ENCODE peak calls at places on chromosomes 13 and 19, in seven cellular contexts. I is CD4-positive, alpha-beta T cell; X is A549; G is heart right ventricle; L is keratinocyte; D is upper lobe of right lung; N is left lung. A is an unnamed sample.

GRCh38 chr19:33868821-33869412 is 72.2 kb downstream of the KCTD15 start:
- DNase-seq in X (no peak), N (no peak), L (peak), G (peak), I (no peak), D (no peak), A (no peak)

GRCh38 chr13:40275155-40275554 is 391.3 kb downstream of the FOXO1 start:
- DNase-seq in D (no peak), L (no peak), G (no peak), X (no peak), N (no peak), I (no peak), A (no peak)

GRCh38 chr13:98202026-98202425 is 25.0 kb upstream of the RNF113B start:
- DNase-seq in X (no peak), D (no peak), N (no peak), L (no peak), I (no peak), G (peak), A (no peak)

GRCh38 chr19:15169541-15170285 is 31.1 kb downstream of the NOTCH3 start:
- DNase-seq in D (no peak), N (no peak), L (no peak), G (no peak), X (no peak), I (no peak), A (no peak)

GRCh38 chr13:97139704-97140103 is 82.4 kb upstream of the MBNL2 start:
- DNase-seq in N (no peak), D (no peak), I (no peak), X (no peak), G (no peak), L (no peak), A (no peak)

GRCh38 chr13:48842316-48842715 is 133.4 kb upstream of the FNDC3A start:
- DNase-seq in X (no peak), I (no peak), N (no peak), D (no peak), L (no peak), G (no peak), A (no peak)

GRCh38 chr13:98986226-98986846 is 8.5 kb upstream of the DOCK9 start:
- DNase-seq in L (no peak), X (no peak), D (no peak), G (no peak), N (no peak), I (no peak), A (no peak)

GRCh38 chr19:5220866-5221265 is 119.7 kb downstream of the PTPRS start:
- DNase-seq in L (no peak), N (no peak), X (no peak), G (no peak), I (no peak), D (no peak), A (no peak)

GRCh38 chr19:13689050-13689449 is 75.3 kb upstream of the MRI1 start:
- DNase-seq in G (no peak), I (no peak), X (no peak), L (no peak), D (no peak), N (no peak), A (no peak)

GRCh38 chr13:100798739-100799361 is 124.3 kb upstream of the TMTC4 start:
- DNase-seq in G (no peak), N (no peak), I (no peak), D (no peak), L (no peak), X (no peak), A (no peak)

GRCh38 chr19:9721861-9722260 is 46.7 kb downstream of the ZNF846 start:
- DNase-seq in D (no peak), N (no peak), I (no peak), L (no peak), G (no peak), X (no peak), A (peak)

GRCh38 chr19:41882568-41883462 is at the start of gene ARHGEF1:
- DNase-seq in I (peak), N (peak), L (no peak), D (peak), G (peak), X (peak), A (no peak)

GRCh38 chr13:63305641-63306133 is 1890.0 kb upstream of the PCDH20 start:
- DNase-seq in X (no peak), G (no peak), D (no peak), L (no peak), N (no peak), I (no peak), A (no peak)

GRCh38 chr19:41993612-41994483 is at the start of gene ATP1A3:
- DNase-seq in G (peak), X (peak), L (no peak), D (no peak), N (peak), I (peak), A (no peak)

GRCh38 chr13:107573184-107573583 is 642.2 kb downstream of the LIG4 start:
- DNase-seq in G (no peak), X (no peak), L (no peak), N (no peak), I (no peak), D (no peak), A (no peak)

GRCh38 chr13:51380269-51380668 is 40.8 kb downstream of the SERPINE3 start:
- DNase-seq in I (no peak), D (no peak), G (no peak), N (no peak), X (no peak), L (no peak), A (no peak)

DNA sequence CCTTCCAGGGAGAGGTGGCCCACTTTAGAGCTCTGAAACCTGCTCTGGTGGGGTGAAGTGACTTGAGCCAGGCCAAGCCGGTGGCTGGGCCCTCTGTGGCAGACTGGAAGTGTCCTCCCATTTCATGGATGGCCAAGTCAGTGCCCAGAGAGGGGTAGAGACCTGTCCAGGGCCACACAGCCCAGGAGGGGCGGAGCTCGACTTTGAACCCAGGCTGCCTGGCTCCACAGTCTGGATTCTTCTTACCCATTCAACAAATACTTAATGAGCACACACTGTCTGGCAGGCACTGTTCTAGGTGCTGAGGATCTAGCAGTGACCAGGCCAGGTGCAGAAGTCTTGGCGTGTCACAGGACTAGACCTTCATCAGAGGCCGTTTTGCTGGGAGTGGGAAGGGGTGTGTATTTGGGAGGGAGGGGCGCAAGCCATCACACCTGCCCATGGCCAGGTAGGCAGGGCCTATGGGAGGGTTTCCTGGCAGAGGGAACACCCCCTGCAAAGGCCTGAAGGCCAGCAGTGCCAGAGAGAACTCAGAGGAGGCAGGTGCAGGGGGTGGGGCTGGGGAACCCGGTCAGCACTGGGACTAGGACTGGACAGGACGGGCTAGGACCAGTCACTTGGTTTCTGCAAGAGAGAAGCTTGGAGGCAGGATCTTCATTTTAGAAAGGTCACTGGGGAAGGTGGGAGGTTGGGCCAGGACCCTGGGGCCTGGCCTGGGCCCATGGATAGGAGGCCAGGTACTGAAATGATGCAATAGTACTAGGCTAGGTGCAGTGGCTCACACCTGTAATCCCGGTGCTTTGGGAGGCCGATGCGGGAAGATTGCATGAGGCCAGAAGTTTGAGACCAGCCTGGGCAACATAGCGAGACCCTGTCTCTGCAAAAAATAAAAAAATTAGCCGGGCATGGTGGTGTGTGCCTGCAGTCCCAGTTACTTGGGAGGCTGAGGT is 31.8 kb downstream of the DNM2 start:
- DNase-seq in N (peak), L (no peak), X (no peak), D (peak), G (no peak), I (no peak), A (no peak)
- H3K27ac ChIP-seq in N (peak), L (peak), X (peak), D (peak), G (peak), I (peak), A (peak)

GRCh38 chr13:93767917-93768422 is 541.4 kb downstream of the GPC6 start:
- DNase-seq in D (no peak), G (no peak), X (no peak), I (no peak), N (no peak), L (no peak), A (no peak)

GRCh38 chr13:93771229-93771628 is 544.6 kb downstream of the GPC6 start:
- DNase-seq in N (no peak), X (no peak), G (no peak), D (no peak), I (no peak), L (no peak), A (no peak)

GRCh38 chr13:93769607-93770006 is 543.0 kb downstream of the GPC6 start:
- DNase-seq in L (no peak), I (no peak), X (no peak), G (no peak), N (no peak), D (no peak), A (no peak)

GRCh38 chr13:93767231-93767916 is 540.8 kb downstream of the GPC6 start:
- DNase-seq in I (no peak), D (no peak), G (no peak), X (no peak), N (no peak), L (no peak), A (no peak)

GRCh38 chr13:93769126-93769525 is 542.5 kb downstream of the GPC6 start:
- DNase-seq in X (no peak), G (no peak), N (no peak), L (no peak), D (no peak), I (no peak), A (no peak)
- H3K27ac ChIP-seq in X (no peak), G (no peak), N (no peak), L (no peak), D (no peak), I (no peak), A (no peak)

DNA sequence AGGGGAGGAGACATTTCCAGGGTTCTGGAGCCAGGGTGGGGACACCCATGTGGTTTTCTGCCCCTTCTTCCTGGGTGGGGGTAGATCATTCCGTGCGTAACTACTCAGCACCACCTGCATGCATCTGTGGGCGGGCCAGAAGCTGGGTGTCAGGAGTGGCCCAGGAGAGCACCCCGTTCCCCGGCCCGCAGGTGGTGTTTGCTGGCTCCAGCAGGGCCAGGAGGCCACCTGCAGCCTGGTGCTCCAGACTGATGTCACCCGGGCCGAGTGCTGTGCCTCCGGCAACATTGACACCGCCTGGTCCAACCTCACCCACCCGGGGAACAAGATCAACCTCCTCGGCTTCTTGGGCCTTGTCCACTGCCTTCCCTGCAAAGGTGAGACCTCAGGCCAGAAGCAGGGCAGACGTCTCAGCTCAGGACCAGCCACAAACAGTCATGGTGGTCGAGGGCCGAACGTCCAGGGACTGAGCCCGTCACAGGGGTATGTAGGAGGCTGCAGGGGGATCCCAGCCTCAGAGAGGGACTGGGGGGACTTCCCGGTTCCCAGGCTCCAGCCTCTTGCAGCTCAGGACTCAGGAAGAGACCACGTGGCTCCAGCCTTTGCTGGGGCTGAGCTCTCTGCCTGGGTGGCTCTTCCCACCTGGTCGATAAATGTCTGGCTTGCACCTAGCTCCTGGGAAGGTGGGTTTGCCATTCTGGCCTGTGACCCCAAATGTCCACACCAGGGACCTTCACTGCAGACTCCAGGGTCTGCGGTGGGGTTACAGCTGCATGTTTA is 1.6 kb downstream of the FSTL3 start:
- DNase-seq in X (peak), G (no peak), L (no peak), I (no peak), N (no peak), D (peak), A (no peak)
- H3K27ac ChIP-seq in X (peak), G (peak), L (peak), I (no peak), N (peak), D (peak), A (peak)

DNA sequence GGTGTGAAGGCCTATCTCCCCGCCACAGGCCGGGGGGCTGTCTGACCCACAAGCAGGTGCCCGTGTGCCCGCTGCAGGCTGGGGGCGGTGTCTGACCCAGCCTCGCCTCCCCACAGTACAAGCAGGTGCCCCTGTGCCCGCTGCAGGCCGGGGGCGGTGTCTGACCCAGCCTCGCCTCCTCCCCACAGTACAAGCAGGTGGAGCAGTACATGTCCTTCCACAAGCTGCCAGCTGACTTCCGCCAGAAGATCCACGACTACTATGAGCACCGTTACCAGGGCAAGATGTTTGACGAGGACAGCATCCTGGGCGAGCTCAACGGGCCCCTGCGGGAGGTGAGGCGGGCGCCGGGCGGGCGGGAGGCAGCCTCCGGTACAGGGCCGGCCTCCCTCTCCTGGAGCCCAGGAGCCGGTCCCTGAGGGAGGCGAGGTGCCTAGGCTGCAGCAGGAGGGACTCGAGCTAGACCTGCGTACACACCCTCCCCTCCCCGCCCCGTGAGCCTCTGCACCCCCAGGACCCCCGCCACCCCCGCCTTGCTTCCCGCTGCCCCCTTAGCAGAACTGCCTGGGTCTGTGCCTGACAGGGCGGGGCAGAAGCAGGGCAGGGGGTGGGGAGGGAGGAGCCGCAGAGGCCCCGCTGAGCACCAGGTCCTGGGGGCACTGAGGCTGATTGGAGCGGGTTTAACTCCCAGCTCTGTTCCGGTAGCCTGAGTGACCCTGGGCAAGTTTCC is 20.6 kb downstream of the HCN2 start:
- DNase-seq in I (peak), L (no peak), N (no peak), D (no peak), X (no peak), G (no peak), A (no peak)
- H3K27ac ChIP-seq in I (peak), L (no peak), N (peak), D (peak), X (peak), G (peak), A (no peak)

GRCh38 chr13:30872195-30872594 is 33.9 kb upstream of the MEDAG start:
- DNase-seq in G (no peak), I (no peak), X (no peak), D (no peak), N (no peak), L (no peak), A (no peak)

GRCh38 chr13:30874561-30874960 is 31.5 kb upstream of the MEDAG start:
- DNase-seq in N (no peak), G (no peak), X (no peak), I (no peak), D (no peak), L (no peak), A (no peak)

GRCh38 chr13:30872685-30873443 is 33.2 kb upstream of the MEDAG start:
- DNase-seq in I (no peak), X (no peak), G (peak), L (no peak), D (no peak), N (peak), A (no peak)

GRCh38 chr13:30873519-30873918 is 32.6 kb upstream of the MEDAG start:
- DNase-seq in G (no peak), I (no peak), L (no peak), N (no peak), D (no peak), X (no peak), A (no peak)

GRCh38 chr13:30874111-30874510 is 32.0 kb upstream of the MEDAG start:
- DNase-seq in G (no peak), D (no peak), I (no peak), N (no peak), L (no peak), X (no peak), A (no peak)
- H3K27ac ChIP-seq in G (no peak), D (no peak), I (no peak), N (no peak), L (no peak), X (no peak), A (no peak)

A was measured in epithelial cell of prostate.